ENCODE peak calls at places on chromosome 16, in six cellular contexts. One of them, this sample, is unnamed.

GRCh38 chr16:22614271-22614947 is 103.7 kb downstream of the NPIPB5 start:
- DNase-seq in HCT116: no peak
- DNase-seq in SK-N-SH: no peak
- DNase-seq in HepG2: peak; percentile 49
- DNase-seq in GM12878: no peak
- DNase-seq in K562: no peak
- DNase-seq in this sample: no peak

GRCh38 chr16:46850619-46851555 is 19.9 kb upstream of the C16orf87 start:
- DNase-seq in SK-N-SH: no peak
- DNase-seq in K562: no peak
- DNase-seq in HCT116: no peak
- DNase-seq in GM12878: no peak
- DNase-seq in HepG2: no peak
- DNase-seq in this sample: no peak

GRCh38 chr16:28876973-28877641 is 1.2 kb upstream of the ATP2A1 start:
- DNase-seq in HepG2: no peak
- DNase-seq in GM12878: no peak
- DNase-seq in K562: peak; percentile 20
- DNase-seq in HCT116: no peak
- DNase-seq in SK-N-SH: no peak
- DNase-seq in this sample: no peak

GRCh38 chr16:53773150-53773846 is 69.3 kb downstream of the FTO start:
- DNase-seq in K562: peak; percentile 10
- DNase-seq in GM12878: peak; percentile 13
- DNase-seq in SK-N-SH: peak; percentile 52
- DNase-seq in HCT116: no peak
- DNase-seq in HepG2: peak; percentile 81
- DNase-seq in this sample: no peak

GRCh38 chr16:81181013-81181720 is 57.3 kb upstream of the BCO1 start:
- DNase-seq in HCT116: peak; percentile 93
- DNase-seq in GM12878: no peak
- DNase-seq in SK-N-SH: no peak
- DNase-seq in HepG2: peak; percentile 98
- DNase-seq in K562: peak; percentile 60
- DNase-seq in this sample: peak; percentile 64

GRCh38 chr16:80899804-80900592 is 95.6 kb upstream of the CDYL2 start:
- DNase-seq in K562: no peak
- DNase-seq in SK-N-SH: peak; percentile 68
- DNase-seq in GM12878: no peak
- DNase-seq in HepG2: peak; percentile 52
- DNase-seq in HCT116: no peak
- DNase-seq in this sample: no peak

GRCh38 chr16:46883690-46884512 is at the start of gene GPT2:
- DNase-seq in K562: peak; percentile 92
- DNase-seq in HepG2: peak; percentile 97
- DNase-seq in GM12878: peak; percentile 69
- DNase-seq in HCT116: peak; percentile 91
- DNase-seq in SK-N-SH: peak; percentile 94
- DNase-seq in this sample: peak; percentile 48

GRCh38 chr16:69942099-69942491 is 9.0 kb upstream of the CLEC18A start:
- DNase-seq in HCT116: no peak
- DNase-seq in GM12878: no peak
- DNase-seq in K562: no peak
- DNase-seq in HepG2: no peak
- DNase-seq in SK-N-SH: no peak
- DNase-seq in this sample: no peak

GRCh38 chr16:89412811-89413210 is 77.5 kb downstream of the ANKRD11 start:
- DNase-seq in HepG2: peak; percentile 74
- DNase-seq in K562: peak; percentile 68
- DNase-seq in HCT116: no peak
- DNase-seq in GM12878: no peak
- DNase-seq in SK-N-SH: peak; percentile 61
- DNase-seq in this sample: no peak

GRCh38 chr16:14345512-14346115 is 274.5 kb downstream of the MRTFB start:
- DNase-seq in GM12878: no peak
- DNase-seq in HepG2: peak; percentile 74
- DNase-seq in HCT116: no peak
- DNase-seq in SK-N-SH: no peak
- DNase-seq in K562: no peak
- DNase-seq in this sample: no peak

GRCh38 chr16:75304521-75305363 is 53.3 kb upstream of the BCAR1 start:
- DNase-seq in SK-N-SH: no peak
- DNase-seq in GM12878: no peak
- DNase-seq in HepG2: peak; percentile 67
- DNase-seq in HCT116: peak; percentile 10
- DNase-seq in K562: peak; percentile 56
- DNase-seq in this sample: no peak

GRCh38 chr16:24478401-24478800 is 61.0 kb upstream of the RBBP6 start:
- DNase-seq in SK-N-SH: no peak
- DNase-seq in GM12878: no peak
- DNase-seq in K562: no peak
- DNase-seq in HCT116: no peak
- DNase-seq in HepG2: no peak
- DNase-seq in this sample: no peak

GRCh38 chr16:11698271-11698689 is 30.0 kb downstream of the SNN start:
- DNase-seq in K562: no peak
- DNase-seq in GM12878: no peak
- DNase-seq in HCT116: no peak
- DNase-seq in HepG2: no peak
- DNase-seq in SK-N-SH: no peak
- DNase-seq in this sample: no peak

GRCh38 chr16:80824623-80825364 is 20.4 kb upstream of the CDYL2 start:
- DNase-seq in GM12878: peak; percentile 7
- DNase-seq in HepG2: peak; percentile 59
- DNase-seq in HCT116: peak; percentile 64
- DNase-seq in SK-N-SH: peak; percentile 38
- DNase-seq in K562: peak; percentile 47
- DNase-seq in this sample: peak; percentile 32

GRCh38 chr16:21684199-21684598 is 20.4 kb downstream of the OTOA start:
- DNase-seq in K562: peak; percentile 65
- DNase-seq in HCT116: peak; percentile 4
- DNase-seq in HepG2: peak; percentile 50
- DNase-seq in GM12878: no peak
- DNase-seq in SK-N-SH: peak; percentile 42
- DNase-seq in this sample: no peak

GRCh38 chr16:56226187-56226586 is 34.9 kb downstream of the GNAO1 start:
- DNase-seq in HCT116: no peak
- DNase-seq in HepG2: no peak
- DNase-seq in SK-N-SH: no peak
- DNase-seq in GM12878: no peak
- DNase-seq in K562: no peak
- DNase-seq in this sample: no peak

GRCh38 chr16:610513-611381 is 20.0 kb upstream of the WFIKKN1 start:
- DNase-seq in SK-N-SH: peak; percentile 78
- DNase-seq in HepG2: peak; percentile 73
- DNase-seq in HCT116: no peak
- DNase-seq in K562: peak; percentile 71
- DNase-seq in GM12878: no peak
- DNase-seq in this sample: no peak

GRCh38 chr16:57798953-57799618 is 3.2 kb downstream of the KIFC3 start:
- DNase-seq in HepG2: no peak
- DNase-seq in HCT116: no peak
- DNase-seq in K562: no peak
- DNase-seq in GM12878: no peak
- DNase-seq in SK-N-SH: peak; percentile 15
- DNase-seq in this sample: no peak

GRCh38 chr16:57799619-57800212 is 2.6 kb downstream of the KIFC3 start:
- DNase-seq in SK-N-SH: peak; percentile 15
- DNase-seq in K562: no peak
- DNase-seq in HepG2: no peak
- DNase-seq in HCT116: no peak
- DNase-seq in GM12878: no peak
- DNase-seq in this sample: no peak

GRCh38 chr16:57801098-57801855 is 1.0 kb downstream of the KIFC3 start:
- DNase-seq in HCT116: no peak
- DNase-seq in K562: no peak
- DNase-seq in HepG2: no peak
- DNase-seq in GM12878: no peak
- DNase-seq in SK-N-SH: peak; percentile 58
- DNase-seq in this sample: no peak

GRCh38 chr16:57801856-57802634 is at the start of gene KIFC3:
- DNase-seq in SK-N-SH: peak; percentile 93
- DNase-seq in GM12878: no peak
- DNase-seq in HepG2: peak; percentile 79
- DNase-seq in K562: peak; percentile 94
- DNase-seq in HCT116: no peak
- DNase-seq in this sample: no peak

DNA sequence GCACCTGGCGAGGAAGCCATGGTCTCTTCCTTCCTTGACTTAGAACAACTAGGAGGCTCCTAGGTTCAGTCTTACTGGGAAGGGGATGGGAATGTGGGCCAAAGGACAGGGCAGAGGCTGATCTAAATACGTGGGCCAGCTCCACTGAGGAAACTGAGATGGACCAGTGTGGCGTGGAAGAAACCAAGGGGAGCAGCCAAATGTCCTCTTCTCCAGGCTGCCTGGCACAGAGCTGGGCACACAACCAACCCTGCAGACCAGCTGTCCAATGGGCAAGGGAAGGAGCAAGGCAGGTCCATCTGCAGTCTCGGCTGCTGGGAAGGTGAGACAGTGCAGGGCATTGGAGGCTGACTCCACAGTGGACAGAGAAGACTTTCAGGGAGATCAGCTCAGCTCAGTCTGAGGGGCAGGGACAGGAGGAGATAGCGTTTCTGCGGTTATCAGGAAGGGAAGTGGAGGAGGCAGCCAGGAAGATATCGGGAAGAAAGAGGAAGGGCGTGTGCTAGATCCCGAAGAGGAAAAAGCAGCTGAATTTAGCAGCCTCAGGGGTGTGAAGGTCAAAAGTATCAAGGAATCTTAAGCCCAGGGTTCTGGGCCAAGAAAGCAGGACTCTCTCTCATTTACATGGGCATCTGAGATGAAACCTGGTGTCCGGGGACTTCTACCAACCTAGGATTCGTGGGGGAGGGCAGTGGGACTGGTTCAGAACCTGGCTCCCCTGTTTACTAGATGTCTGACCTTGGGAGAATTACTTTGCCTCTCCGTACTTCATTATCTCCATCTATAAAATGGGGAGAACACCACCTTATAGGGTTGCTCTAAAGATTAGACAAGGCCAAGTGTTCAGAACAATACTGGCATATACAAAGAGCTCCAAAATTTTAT is 1.8 kb downstream of the KIFC3 start:
- DNase-seq in K562: peak; percentile 33
- DNase-seq in HepG2: no peak
- DNase-seq in HCT116: no peak
- DNase-seq in SK-N-SH: peak; percentile 8
- DNase-seq in GM12878: no peak
- DNase-seq in this sample: no peak
- TF ChIP-seq SIN3A in K562: no peak
- TF ChIP-seq SIN3A in HepG2: no peak
- TF ChIP-seq SIN3A in HCT116: no peak
- TF ChIP-seq SIN3A in SK-N-SH: no peak
- TF ChIP-seq SIN3A in GM12878: no peak
- TF ChIP-seq SIN3A in this sample: no peak

DNA sequence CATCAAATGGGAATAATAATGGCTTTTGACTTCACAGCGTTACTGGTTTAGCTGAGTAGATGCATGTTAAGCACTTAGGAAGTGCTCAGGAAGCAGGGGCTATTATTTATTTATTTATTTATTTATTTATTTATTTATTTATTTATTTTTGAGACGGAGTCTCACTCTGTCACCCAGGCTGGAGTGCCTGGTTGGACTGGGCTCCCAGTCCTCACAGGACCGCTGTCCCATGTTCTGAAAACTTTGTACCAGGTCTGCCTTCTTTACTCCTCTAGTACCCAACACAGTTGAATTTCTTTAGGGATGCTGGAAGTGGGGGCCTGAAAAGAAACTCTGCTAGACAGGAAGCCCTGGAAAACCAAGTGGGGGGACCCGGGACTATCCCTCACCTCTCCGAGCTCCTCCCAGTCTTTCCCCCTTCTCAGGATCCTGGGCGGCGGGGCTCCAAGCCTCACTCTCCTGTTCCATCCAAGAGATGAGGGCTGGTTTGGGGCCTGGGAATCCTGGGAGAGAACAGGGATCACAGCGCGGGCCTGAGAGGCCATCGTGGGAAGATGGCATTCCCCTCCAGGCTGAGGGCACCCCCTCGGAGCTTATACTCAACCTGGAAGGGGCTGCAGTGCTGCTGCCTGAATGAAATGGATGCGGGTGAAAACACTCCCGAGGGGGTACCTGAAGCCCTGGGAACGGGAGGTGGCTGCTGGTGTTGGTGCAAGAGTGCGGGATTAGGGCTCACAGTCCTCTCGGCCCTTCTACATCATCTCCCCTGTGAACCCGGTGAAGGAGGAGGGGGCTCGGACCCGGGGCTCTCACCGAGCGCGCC is 682 bp downstream of the ZNF688 start:
- DNase-seq in HCT116: no peak
- DNase-seq in K562: no peak
- DNase-seq in GM12878: no peak
- DNase-seq in HepG2: no peak
- DNase-seq in SK-N-SH: peak; percentile 74
- DNase-seq in this sample: no peak
- TF ChIP-seq SIN3A in HCT116: no peak
- TF ChIP-seq SIN3A in K562: no peak
- TF ChIP-seq SIN3A in GM12878: no peak
- TF ChIP-seq SIN3A in HepG2: no peak
- TF ChIP-seq SIN3A in SK-N-SH: no peak
- TF ChIP-seq SIN3A in this sample: no peak

DNA sequence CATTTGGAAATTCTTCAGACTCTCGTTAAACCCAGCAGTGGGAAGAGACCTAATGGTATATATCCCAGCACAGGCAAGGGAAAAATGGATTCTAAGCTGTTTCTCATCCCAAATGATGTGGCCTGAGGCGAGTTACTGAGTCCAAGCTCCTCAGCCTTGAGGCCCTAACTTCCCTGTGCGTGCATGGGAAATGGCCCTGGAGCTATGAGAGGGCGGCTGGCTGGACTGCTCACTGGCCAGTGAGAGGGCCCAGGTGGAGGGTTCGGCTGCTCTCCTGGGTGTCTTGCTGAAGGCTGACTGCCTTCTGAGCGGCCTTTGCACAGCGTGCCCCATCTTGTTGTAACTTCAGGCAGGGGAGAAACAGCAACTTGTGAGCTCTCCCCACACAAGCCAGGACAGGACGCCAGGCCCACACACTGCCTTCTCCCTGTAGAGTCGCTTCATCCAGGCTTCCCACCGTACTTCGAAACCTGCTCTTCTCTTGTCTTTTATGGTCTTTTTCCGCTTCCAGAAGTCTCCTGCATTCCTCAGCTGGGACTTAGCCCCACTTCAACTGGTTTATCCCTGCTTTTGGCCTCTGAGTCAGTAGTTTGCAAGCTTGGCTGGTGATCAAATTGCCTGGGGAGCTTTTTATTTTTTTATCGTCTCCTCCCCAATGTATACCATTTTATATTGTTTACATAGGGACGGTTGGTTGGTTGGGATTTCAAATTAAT is 13.3 kb downstream of the CDH3 start:
- DNase-seq in HCT116: peak; percentile 83
- DNase-seq in SK-N-SH: no peak
- DNase-seq in GM12878: no peak
- DNase-seq in K562: no peak
- DNase-seq in HepG2: no peak
- DNase-seq in this sample: peak; percentile 25
- TF ChIP-seq SIN3A in HCT116: no peak
- TF ChIP-seq SIN3A in SK-N-SH: no peak
- TF ChIP-seq SIN3A in GM12878: no peak
- TF ChIP-seq SIN3A in K562: no peak
- TF ChIP-seq SIN3A in HepG2: no peak
- TF ChIP-seq SIN3A in this sample: no peak

GRCh38 chr16:87189426-87189825 is 127.8 kb downstream of the C16orf95 start:
- DNase-seq in HCT116: no peak
- DNase-seq in HepG2: no peak
- DNase-seq in GM12878: no peak
- DNase-seq in K562: no peak
- DNase-seq in SK-N-SH: no peak
- DNase-seq in this sample: no peak
- TF ChIP-seq SIN3A in HCT116: no peak
- TF ChIP-seq SIN3A in HepG2: no peak
- TF ChIP-seq SIN3A in GM12878: no peak
- TF ChIP-seq SIN3A in K562: no peak
- TF ChIP-seq SIN3A in SK-N-SH: no peak
- TF ChIP-seq SIN3A in this sample: no peak

This sample was measured in Panc1.